ENCODE peak calls at places on chromosomes 13 and 19, in five cellular contexts. S, L, E, W and U are unnamed samples.
A peak's percentile ranks its signal among the peaks of the same experiment; 100 is the strongest.

GRCh38 chr19:48966541-48967345 is 1.6 kb downstream of the FTL start:
- DNase-seq in L (no peak), E (no peak), S (peak; percentile 42), W (no peak), U (peak; percentile 51)

GRCh38 chr13:28579334-28579733 is 79.6 kb upstream of the POMP start:
- DNase-seq in E (no peak), L (no peak), S (no peak), W (no peak), U (no peak)

GRCh38 chr19:28292822-28293500 is 920.0 kb downstream of the UQCRFS1 start:
- DNase-seq in L (no peak), S (no peak), W (no peak), E (no peak), U (no peak)

GRCh38 chr19:5302396-5302795 is 38.2 kb downstream of the PTPRS start:
- DNase-seq in W (no peak), L (no peak), E (no peak), S (no peak), U (no peak)

GRCh38 chr19:6250024-6250605 is 29.7 kb downstream of the MLLT1 start:
- DNase-seq in E (no peak), S (no peak), L (no peak), W (no peak), U (no peak)

GRCh38 chr19:49613374-49613773 is 22.4 kb downstream of the PRR12 start:
- DNase-seq in L (no peak), W (no peak), S (no peak), E (no peak), U (no peak)

GRCh38 chr19:374183-374885 is 29.7 kb upstream of the MIER2 start:
- DNase-seq in W (no peak), E (no peak), L (no peak), S (no peak), U (no peak)

GRCh38 chr13:27252467-27252866 is 1.1 kb downstream of the RPL21 start:
- DNase-seq in W (no peak), S (no peak), L (no peak), E (no peak), U (no peak)

GRCh38 chr13:67147257-67148218 is 82.6 kb downstream of the PCDH9 start:
- DNase-seq in L (no peak), S (peak; percentile 21), E (peak; percentile 63), W (no peak), U (no peak)

GRCh38 chr19:34734601-34735103 is 609 bp downstream of the ZNF181 start:
- DNase-seq in L (no peak), W (no peak), S (no peak), E (no peak), U (no peak)

GRCh38 chr19:4534836-4535658 is at the start of gene PLIN5:
- DNase-seq in W (peak; percentile 24), S (no peak), L (peak; percentile 86), E (no peak), U (peak; percentile 42)

GRCh38 chr13:46202956-46203355 is 8.8 kb upstream of the LRRC63 start:
- DNase-seq in W (no peak), S (no peak), L (no peak), E (no peak), U (no peak)

GRCh38 chr19:2080336-2080988 is 15.7 kb downstream of the MOB3A start:
- DNase-seq in W (no peak), S (no peak), L (peak; percentile 46), E (no peak), U (no peak)

GRCh38 chr19:2552859-2553258 is 76.9 kb downstream of the GADD45B start:
- DNase-seq in E (no peak), W (peak; percentile 37), S (peak; percentile 92), L (no peak), U (peak; percentile 98)

GRCh38 chr13:107866666-107867623 is 348.4 kb downstream of the LIG4 start:
- DNase-seq in S (no peak), L (no peak), E (no peak), W (no peak), U (no peak)

GRCh38 chr19:35518313-35518712 is 4.9 kb upstream of the DMKN start:
- DNase-seq in E (peak; percentile 83), W (no peak), S (no peak), L (no peak), U (no peak)

GRCh38 chr19:17889609-17890214 is 18.0 kb downstream of the SLC5A5 start:
- DNase-seq in L (no peak), S (no peak), E (no peak), W (no peak), U (peak; percentile 44)

GRCh38 chr13:25478186-25478585 is 106.4 kb downstream of the ATP8A2 start:
- DNase-seq in L (no peak), S (no peak), E (no peak), W (no peak), U (no peak)

GRCh38 chr13:23021921-23022320 is 158.9 kb upstream of the SGCG start:
- DNase-seq in S (no peak), E (no peak), W (no peak), L (no peak), U (no peak)

GRCh38 chr13:108113407-108113806 is 101.9 kb downstream of the LIG4 start:
- DNase-seq in L (no peak), S (no peak), W (no peak), E (no peak), U (no peak)

GRCh38 chr13:75855847-75856246 is 219.7 kb downstream of the LMO7 start:
- DNase-seq in L (no peak), S (no peak), W (no peak), E (no peak), U (no peak)

GRCh38 chr19:21841784-21842097 is 5.8 kb upstream of the ZNF43 start:
- DNase-seq in W (no peak), S (no peak), L (no peak), E (no peak), U (no peak)

GRCh38 chr19:56538254-56538760 is 441 bp upstream of the ZFP28 start:
- DNase-seq in S (no peak), E (peak; percentile 52), W (peak; percentile 78), L (peak; percentile 92), U (peak; percentile 95)

GRCh38 chr19:6213266-6213595 is 66.5 kb downstream of the MLLT1 start:
- DNase-seq in W (no peak), L (no peak), S (no peak), E (no peak), U (no peak)

GRCh38 chr19:2150794-2151338 is 500 bp downstream of the AP3D1 start:
- DNase-seq in S (no peak), L (peak; percentile 70), E (no peak), W (no peak), U (no peak)

GRCh38 chr13:111474136-111475002 is 153.9 kb downstream of the TEX29 start:
- DNase-seq in E (no peak), L (no peak), W (no peak), S (peak; percentile 69), U (peak; percentile 62)

GRCh38 chr19:38033658-38034150 is 126.7 kb downstream of the SIPA1L3 start:
- DNase-seq in E (no peak), L (no peak), S (peak; percentile 87), W (no peak), U (no peak)

GRCh38 chr19:39146686-39147450 is 21.3 kb downstream of the PAK4 start:
- DNase-seq in E (no peak), W (no peak), S (no peak), L (no peak), U (no peak)